ENCODE peak calls at places on chromosomes 16 and 17, in ten cellular contexts. R, C, D, W, M, K, V, X, U and H are unnamed samples.

GRCh38 chr17:12022310-12022709 is 1.6 kb downstream of the MAP2K4 start:
- DNase-seq in K (no peak), W (no peak), V (no peak), X (no peak), C (no peak), D (no peak), M (no peak), R (no peak), U (no peak), H (no peak)

GRCh38 chr17:33021731-33022408 is 30.2 kb downstream of the SPACA3 start:
- DNase-seq in C (no peak), X (no peak), M (no peak), V (no peak), U (no peak), W (no peak), K (no peak), R (no peak), D (no peak), H (no peak)

GRCh38 chr16:74771656-74772315 is 2.8 kb downstream of the FA2H start:
- DNase-seq in U (peak; percentile 21), C (no peak), K (no peak), W (no peak), V (no peak), R (no peak), M (no peak), D (no peak), X (no peak), H (no peak)

GRCh38 chr16:85386467-85387170 is 226.5 kb upstream of the GSE1 start:
- DNase-seq in K (no peak), X (no peak), R (no peak), M (no peak), W (no peak), V (peak; percentile 1), D (no peak), C (no peak), U (no peak), H (no peak)

GRCh38 chr16:56389554-56389953 is 35.8 kb downstream of the AMFR start:
- DNase-seq in K (no peak), C (no peak), M (no peak), D (peak; percentile 29), W (no peak), X (no peak), V (no peak), R (no peak), U (no peak), H (peak; percentile 88)

GRCh38 chr16:58462089-58462488 is 37.9 kb upstream of the NDRG4 start:
- DNase-seq in R (no peak), X (no peak), C (no peak), D (no peak), U (no peak), M (no peak), W (no peak), V (no peak), K (no peak), H (no peak)

GRCh38 chr16:88956546-88957455 is 20.2 kb downstream of the CBFA2T3 start:
- DNase-seq in D (no peak), X (no peak), W (no peak), U (no peak), R (no peak), V (no peak), C (no peak), K (no peak), M (no peak), H (no peak)

GRCh38 chr17:32588982-32589381 is 102.2 kb downstream of the CDK5R1 start:
- DNase-seq in R (no peak), K (no peak), D (peak; percentile 44), M (peak; percentile 23), V (peak; percentile 36), C (no peak), U (no peak), X (no peak), W (no peak), H (no peak)

GRCh38 chr17:31427684-31428083 is 36.2 kb downstream of the RAB11FIP4 start:
- DNase-seq in C (no peak), R (no peak), M (no peak), D (no peak), W (no peak), U (no peak), K (no peak), V (no peak), X (no peak), H (no peak)

GRCh38 chr16:78257376-78257728 is 157.9 kb downstream of the WWOX start:
- DNase-seq in M (peak; percentile 36), V (no peak), D (no peak), U (no peak), K (no peak), C (no peak), R (no peak), X (no peak), W (no peak), H (no peak)

GRCh38 chr17:75077490-75078096 is 10.2 kb upstream of the SLC16A5 start:
- DNase-seq in D (no peak), X (no peak), C (peak; percentile 34), K (no peak), U (peak; percentile 48), V (no peak), M (peak; percentile 71), W (peak; percentile 44), R (peak; percentile 22), H (peak; percentile 73)

GRCh38 chr17:48571826-48572417 is 6.2 kb downstream of the HOXB4 start:
- DNase-seq in D (no peak), K (no peak), R (no peak), C (no peak), W (no peak), M (no peak), X (no peak), U (no peak), V (no peak), H (no peak)

GRCh38 chr17:82287849-82288601 is 14.5 kb upstream of the CSNK1D start:
- DNase-seq in K (no peak), W (no peak), X (no peak), U (no peak), R (no peak), V (peak; percentile 98), D (peak; percentile 85), C (no peak), M (no peak), H (peak; percentile 71)

GRCh38 chr16:86509759-86510464 is 415 bp upstream of the FOXF1 start:
- DNase-seq in C (no peak), D (no peak), M (peak; percentile 72), R (no peak), K (no peak), V (no peak), X (no peak), U (no peak), W (no peak), H (peak; percentile 94)

GRCh38 chr16:1941924-1942809 is 832 bp downstream of the MSRB1 start:
- DNase-seq in W (no peak), K (no peak), U (no peak), V (no peak), D (no peak), X (no peak), C (no peak), R (no peak), M (peak; percentile 56), H (no peak)

GRCh38 chr16:75287708-75288107 is 36.3 kb upstream of the BCAR1 start:
- DNase-seq in K (no peak), C (no peak), U (no peak), R (no peak), D (no peak), V (no peak), M (no peak), W (no peak), X (no peak), H (no peak)

GRCh38 chr16:49899991-49900690 is 44.2 kb upstream of the ZNF423 start:
- DNase-seq in W (no peak), R (no peak), D (no peak), K (no peak), M (peak; percentile 23), V (no peak), U (no peak), X (no peak), C (no peak), H (no peak)